ENCODE peak calls at places on chromosome 16, in seven cellular contexts. D is heart right ventricle, U is right cardiac atrium, K is left ventricle myocardium inferior, I is adrenal gland, S is mammary epithelial cell, F is fibroblast of lung. J is an unnamed sample.
A peak's percentile ranks its signal among the peaks of the same experiment; 100 is the strongest.

GRCh38 chr16:83742076-83742475 is 65.7 kb upstream of the HSBP1 start:
- DNase-seq in D (no peak), U (peak; percentile 53), K (no peak), I (no peak), S (no peak), F (no peak), J (no peak)

GRCh38 chr16:57187508-57187854 is 1.4 kb downstream of the RSPRY1 start:
- DNase-seq in D (no peak), U (no peak), K (no peak), I (no peak), S (no peak), F (no peak), J (no peak)

GRCh38 chr16:87531418-87531817 is 38.6 kb upstream of the ZCCHC14 start:
- DNase-seq in D (no peak), U (no peak), K (no peak), I (no peak), S (no peak), F (no peak), J (no peak)

GRCh38 chr16:70250748-70251650 is 741 bp downstream of the EXOSC6 start:
- DNase-seq in D (no peak), U (peak; percentile 68), K (no peak), I (peak; percentile 66), S (peak; percentile 48), F (peak; percentile 43), J (peak; percentile 68)

GRCh38 chr16:29710227-29711219 is 31.5 kb downstream of the QPRT start:
- DNase-seq in D (peak; percentile 21), U (no peak), K (no peak), I (peak; percentile 57), S (peak; percentile 71), F (peak; percentile 75), J (no peak)

GRCh38 chr16:8676737-8677375 is 2.4 kb downstream of the ABAT start:
- DNase-seq in D (no peak), U (no peak), K (no peak), I (no peak), S (no peak), F (no peak), J (no peak)

GRCh38 chr16:31427441-31428276 is 501 bp downstream of the COX6A2 start:
- DNase-seq in D (peak; percentile 45), U (peak; percentile 89), K (peak; percentile 70), I (peak; percentile 66), S (no peak), F (peak; percentile 28), J (peak; percentile 80)

GRCh38 chr16:71648921-71649320 is 22.9 kb downstream of the MARVELD3 start:
- DNase-seq in D (no peak), U (no peak), K (no peak), I (no peak), S (no peak), F (no peak), J (no peak)

GRCh38 chr16:28549301-28549899 is 4.3 kb upstream of the SGF29 start:
- DNase-seq in D (no peak), U (no peak), K (no peak), I (no peak), S (peak; percentile 33), F (peak; percentile 69), J (no peak)

GRCh38 chr16:29824589-29825144 is 4.4 kb downstream of the MVP start:
- DNase-seq in D (no peak), U (no peak), K (no peak), I (peak; percentile 66), S (peak; percentile 48), F (peak; percentile 86), J (no peak)

GRCh38 chr16:73778872-73779271 is 517.7 kb upstream of the PSMD7 start:
- DNase-seq in D (no peak), U (no peak), K (no peak), I (no peak), S (no peak), F (no peak), J (no peak)

GRCh38 chr16:85385463-85386331 is 227.4 kb upstream of the GSE1 start:
- DNase-seq in D (no peak), U (peak; percentile 64), K (peak; percentile 10), I (no peak), S (no peak), F (no peak), J (peak; percentile 54)
- H3K27ac ChIP-seq in D (no peak overlapping the region), U (no peak overlapping the region), K (no peak overlapping the region), I (no peak overlapping the region), S (no peak overlapping the region), F (no peak overlapping the region), J (no peak overlapping the region)

GRCh38 chr16:50584033-50584722 is 36.0 kb downstream of the NKD1 start:
- DNase-seq in D (no peak), U (no peak), K (no peak), I (no peak), S (no peak), F (no peak), J (no peak)

GRCh38 chr16:50583211-50583610 is 35.0 kb downstream of the NKD1 start:
- DNase-seq in D (no peak), U (no peak), K (no peak), I (no peak), S (no peak), F (no peak), J (no peak)

GRCh38 chr16:50585331-50585776 is 37.2 kb downstream of the NKD1 start:
- DNase-seq in D (peak; percentile 29), U (peak; percentile 95), K (peak; percentile 74), I (peak; percentile 82), S (no peak), F (peak; percentile 58), J (peak; percentile 58)

GRCh38 chr16:50580180-50580771 is 32.1 kb downstream of the NKD1 start:
- DNase-seq in D (no peak), U (no peak), K (no peak), I (no peak), S (no peak), F (no peak), J (no peak)

GRCh38 chr16:50581830-50582229 is 33.6 kb downstream of the NKD1 start:
- DNase-seq in D (no peak), U (no peak), K (no peak), I (no peak), S (no peak), F (no peak), J (peak; percentile 8)
- H3K27ac ChIP-seq in D (no peak overlapping the region), U (no peak overlapping the region), K (no peak overlapping the region), I (peak overlapping the region; percentile 40), S (no peak overlapping the region), F (no peak overlapping the region), J (no peak overlapping the region)

GRCh38 chr16:19212059-19212458 is 44.0 kb downstream of the SYT17 start:
- DNase-seq in D (no peak), U (no peak), K (no peak), I (no peak), S (no peak), F (no peak), J (no peak)

GRCh38 chr16:19210968-19211367 is 42.9 kb downstream of the SYT17 start:
- DNase-seq in D (no peak), U (no peak), K (no peak), I (no peak), S (no peak), F (no peak), J (no peak)

GRCh38 chr16:19215705-19216104 is 47.7 kb downstream of the SYT17 start:
- DNase-seq in D (no peak), U (no peak), K (no peak), I (no peak), S (no peak), F (no peak), J (no peak)

GRCh38 chr16:19213885-19214284 is 45.8 kb downstream of the SYT17 start:
- DNase-seq in D (no peak), U (no peak), K (no peak), I (no peak), S (no peak), F (no peak), J (no peak)

DNA sequence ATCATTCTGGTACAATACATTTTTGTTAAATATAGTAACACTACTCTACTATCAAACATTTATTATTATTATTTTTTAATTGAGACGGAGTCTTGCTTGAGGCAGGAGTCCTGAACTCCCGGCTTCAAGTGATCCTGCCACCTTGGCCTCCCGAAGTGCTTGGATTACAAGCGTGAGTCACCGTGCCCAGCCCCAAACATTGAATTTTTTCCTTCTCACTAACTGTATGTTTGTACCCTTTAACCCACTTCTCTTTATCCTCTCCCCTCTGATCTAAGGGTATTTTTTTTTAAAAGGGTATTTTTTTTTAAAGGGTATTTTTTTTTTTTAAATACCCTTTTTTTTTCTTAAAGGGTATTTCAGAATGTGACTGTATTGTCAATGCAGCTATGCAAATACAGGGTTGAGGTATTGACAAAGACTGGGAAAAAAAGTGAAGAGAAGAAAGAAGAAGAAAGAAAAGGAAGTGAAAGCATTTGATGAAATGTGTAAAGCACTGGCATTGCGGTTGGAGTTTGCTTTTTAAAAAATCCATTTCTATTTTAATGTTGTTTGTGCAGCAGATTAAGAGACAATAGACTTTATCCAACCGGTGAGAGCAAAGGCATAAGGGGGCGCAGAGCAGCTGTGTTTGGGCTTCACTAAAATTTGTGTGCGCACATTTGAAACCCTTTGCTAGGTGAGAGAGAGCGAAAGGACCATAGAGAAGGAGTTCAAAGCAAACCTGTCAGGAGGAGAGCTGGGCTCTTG is 42.3 kb downstream of the SYT17 start:
- DNase-seq in D (no peak), U (no peak), K (no peak), I (no peak), S (no peak), F (peak; percentile 77), J (no peak)
- H3K27ac ChIP-seq in D (no peak overlapping the region), U (no peak overlapping the region), K (no peak overlapping the region), I (no peak overlapping the region), S (no peak overlapping the region), F (no peak overlapping the region), J (no peak overlapping the region)

DNA sequence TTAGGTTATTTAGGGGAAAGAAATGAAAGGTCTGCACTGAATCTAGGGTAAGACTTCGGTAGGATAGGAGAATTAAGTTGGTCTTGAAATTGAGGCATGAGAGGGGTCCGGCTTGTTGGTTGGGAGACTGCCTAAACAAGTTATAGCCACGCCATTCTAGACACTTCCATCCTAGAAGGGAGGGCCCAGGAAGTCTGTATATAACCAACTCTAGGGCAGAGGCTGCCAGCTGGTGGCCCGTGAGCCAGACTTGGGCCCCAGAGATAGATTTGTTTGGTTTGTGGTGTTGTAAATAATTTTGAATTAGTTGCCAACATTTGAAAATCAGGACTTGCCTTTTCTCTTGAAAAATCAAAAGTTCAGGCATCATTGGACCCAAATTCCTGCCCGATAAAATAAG is 15.8 kb downstream of the SLC7A6 start:
- DNase-seq in D (no peak), U (no peak), K (no peak), I (no peak), S (no peak), F (no peak), J (no peak)
- H3K27ac ChIP-seq in D (peak overlapping the region; percentile 86), U (no peak overlapping the region), K (peak overlapping the region; percentile 87), I (no peak overlapping the region), S (no peak overlapping the region), F (no peak overlapping the region), J (peak overlapping the region; percentile 8)

GRCh38 chr16:68786685-68787418 is 49.8 kb downstream of the CDH1 start:
- DNase-seq in D (no peak), U (no peak), K (no peak), I (no peak), S (peak; percentile 91), F (peak; percentile 41), J (peak; percentile 13)
- H3K27ac ChIP-seq in D (no peak overlapping the region), U (no peak overlapping the region), K (no peak overlapping the region), I (no peak overlapping the region), S (peak overlapping the region; percentile 72), F (no peak overlapping the region), J (no peak overlapping the region)

J was measured in heart left ventricle.